ENCODE peak calls at places on chromosomes 5 and 9, in nine cellular contexts. H is NCI-H446 treated with DMSO at 0.1 percent for 48 hours; V is kidney tubule cell; L is ascending aorta; W is HTR-8/SVneo; G is NCI-H460; B is CD8-positive, alpha-beta T cell; S is stimulated activated CD8-positive, alpha-beta memory T cell treated with anti-CD3 and anti-CD28 coated beads, Interleukin-15, amount 100 ng/mL, for 24 hours; P is DMS153. A is an unnamed sample.

GRCh38 chr9:38068866-38069628 is at the start of gene SHB:
- DNase-seq in H (peak), V (peak), L (peak), W (peak), G (peak), B (peak), S (peak), P (peak), A (no peak)

GRCh38 chr5:150989695-150990094 is 30.7 kb upstream of the GPX3 start:
- DNase-seq in H (no peak), V (no peak), L (no peak), W (no peak), G (no peak), B (no peak), S (no peak), P (no peak), A (no peak)

GRCh38 chr5:24167791-24168190 is 477.0 kb downstream of the CDH10 start:
- DNase-seq in H (no peak), V (peak), L (no peak), W (no peak), G (no peak), B (no peak), S (no peak), P (no peak), A (no peak)

GRCh38 chr9:95266649-95267048 is 50.9 kb downstream of the FANCC start:
- DNase-seq in H (no peak), V (no peak), L (no peak), W (no peak), G (no peak), B (no peak), S (no peak), P (no peak), A (no peak)

GRCh38 chr9:16561121-16561520 is 309.3 kb downstream of the BNC2 start:
- DNase-seq in H (no peak), V (peak), L (no peak), W (no peak), G (no peak), B (no peak), S (no peak), P (no peak), A (no peak)

GRCh38 chr5:91020065-91020800 is 362.9 kb downstream of the ARRDC3 start:
- DNase-seq in H (no peak), V (peak), L (no peak), W (no peak), G (no peak), B (no peak), S (no peak), P (no peak), A (no peak)

GRCh38 chr9:134178781-134179551 is 14.6 kb upstream of the RNU6ATAC start:
- DNase-seq in H (no peak), V (no peak), L (peak), W (no peak), G (no peak), B (no peak), S (no peak), P (no peak), A (no peak)

GRCh38 chr9:109448223-109448622 is 49.9 kb downstream of the PTPN3 start:
- DNase-seq in H (no peak), V (peak), L (no peak), W (no peak), G (no peak), B (no peak), S (no peak), P (no peak), A (no peak)

GRCh38 chr9:136483589-136484152 is 831 bp upstream of the SEC16A start:
- DNase-seq in H (peak), V (peak), L (peak), W (peak), G (peak), B (peak), S (peak), P (peak), A (no peak)

GRCh38 chr5:2686725-2687124 is 64.8 kb downstream of the IRX2 start:
- DNase-seq in H (no peak), V (no peak), L (no peak), W (no peak), G (no peak), B (no peak), S (no peak), P (peak), A (no peak)

GRCh38 chr9:23621166-23621565 is 204.9 kb downstream of the ELAVL2 start:
- DNase-seq in H (no peak), V (peak), L (no peak), W (peak), G (no peak), B (no peak), S (no peak), P (no peak), A (no peak)

GRCh38 chr5:157799578-157799977 is 56.1 kb downstream of the LSM11 start:
- DNase-seq in H (no peak), V (no peak), L (no peak), W (no peak), G (no peak), B (no peak), S (no peak), P (no peak), A (no peak)

GRCh38 chr9:131773911-131774379 is 34.1 kb upstream of the RAPGEF1 start:
- DNase-seq in H (no peak), V (peak), L (no peak), W (peak), G (peak), B (peak), S (no peak), P (no peak), A (no peak)

GRCh38 chr9:133187561-133188005 is 21.5 kb downstream of the OBP2B start:
- DNase-seq in H (no peak), V (no peak), L (peak), W (no peak), G (no peak), B (no peak), S (no peak), P (no peak), A (no peak)

GRCh38 chr5:56950626-56951130 is 1.2 kb downstream of the MIER3 start:
- DNase-seq in H (no peak), V (peak), L (peak), W (peak), G (peak), B (peak), S (peak), P (no peak), A (no peak)

GRCh38 chr5:137260820-137261541 is 238.1 kb downstream of the SPOCK1 start:
- DNase-seq in H (no peak), V (no peak), L (no peak), W (no peak), G (no peak), B (no peak), S (no peak), P (no peak), A (no peak)

GRCh38 chr5:72179816-72180440 is 72.7 kb downstream of the MAP1B start:
- DNase-seq in H (peak), V (no peak), L (peak), W (no peak), G (no peak), B (no peak), S (no peak), P (no peak), A (no peak)

GRCh38 chr5:73768-74502 is 18.0 kb upstream of the PLEKHG4B start:
- DNase-seq in H (no peak), V (no peak), L (no peak), W (no peak), G (no peak), B (no peak), S (no peak), P (no peak), A (no peak)

GRCh38 chr5:149264432-149265069 is 7.1 kb upstream of the AFAP1L1 start:
- DNase-seq in H (no peak), V (peak), L (no peak), W (no peak), G (no peak), B (peak), S (no peak), P (no peak), A (peak)

GRCh38 chr9:112894031-112894430 is 3.4 kb upstream of the SLC46A2 start:
- DNase-seq in H (no peak), V (peak), L (no peak), W (no peak), G (no peak), B (no peak), S (no peak), P (no peak), A (no peak)

GRCh38 chr5:121503111-121503840 is 348.4 kb upstream of the FTMT start:
- DNase-seq in H (no peak), V (peak), L (no peak), W (no peak), G (no peak), B (no peak), S (no peak), P (no peak), A (no peak)

GRCh38 chr5:73733219-73733618 is 107.2 kb downstream of the ARHGEF28 start:
- DNase-seq in H (no peak), V (no peak), L (no peak), W (no peak), G (no peak), B (no peak), S (no peak), P (no peak), A (no peak)

GRCh38 chr5:1380011-1380817 is 35.3 kb upstream of the CLPTM1L start:
- DNase-seq in H (no peak), V (peak), L (no peak), W (no peak), G (peak), B (peak), S (peak), P (no peak), A (no peak)

GRCh38 chr9:132031467-132031866 is 48.2 kb downstream of the MED27 start:
- DNase-seq in H (no peak), V (no peak), L (no peak), W (no peak), G (no peak), B (no peak), S (no peak), P (no peak), A (no peak)

GRCh38 chr9:18703086-18703750 is 229.3 kb downstream of the ADAMTSL1 start:
- DNase-seq in H (no peak), V (no peak), L (no peak), W (no peak), G (no peak), B (no peak), S (no peak), P (no peak), A (no peak)

GRCh38 chr5:164175083-164175482 is 669.7 kb downstream of the MAT2B start:
- DNase-seq in H (no peak), V (no peak), L (no peak), W (peak), G (no peak), B (no peak), S (no peak), P (no peak), A (no peak)

GRCh38 chr9:83355729-83356128 is 182.5 kb downstream of the FRMD3 start:
- DNase-seq in H (peak), V (no peak), L (no peak), W (no peak), G (no peak), B (no peak), S (no peak), P (no peak), A (no peak)

GRCh38 chr9:121059998-121060636 is 10.0 kb upstream of the C5 start:
- DNase-seq in H (peak), V (peak), L (no peak), W (peak), G (peak), B (peak), S (no peak), P (peak), A (no peak)

GRCh38 chr5:103834216-103834615 is 271.6 kb upstream of the NUDT12 start:
- DNase-seq in H (no peak), V (no peak), L (no peak), W (no peak), G (no peak), B (no peak), S (no peak), P (no peak), A (no peak)

GRCh38 chr9:2919347-2919746 is 75.5 kb upstream of the PUM3 start:
- DNase-seq in H (peak), V (no peak), L (no peak), W (no peak), G (no peak), B (no peak), S (no peak), P (no peak), A (no peak)

GRCh38 chr5:146027746-146028145 is 77.6 kb downstream of the PLAC8L1 start:
- DNase-seq in H (no peak), V (peak), L (no peak), W (no peak), G (no peak), B (no peak), S (no peak), P (peak), A (no peak)